ENCODE peak calls at places on chromosomes 6 and 20, in five cellular contexts. K is SK-N-SH, S is IMR-90, M is tibial artery, O is A673. A is an unnamed sample. For H3K9me3, the result is how much of the 10 kb centered on the place peaks cover.

GRCh38 chr6:35297541-35298481 is at the start of gene DEF6:
- DNase-seq in K (peak), M (peak), S (peak), O (peak), A (no peak)

GRCh38 chr6:41073203-41073967 is 611 bp downstream of the NFYA start:
- DNase-seq in K (peak), M (peak), O (peak), S (peak), A (no peak)

GRCh38 chr20:49344975-49345374 is 67.1 kb upstream of the ZNFX1 start:
- DNase-seq in O (peak), S (peak), K (peak), M (peak), A (no peak)

GRCh38 chr6:36150283-36150682 is 20.0 kb downstream of the MAPK13 start:
- DNase-seq in O (no peak), S (no peak), K (no peak), M (no peak), A (no peak)

GRCh38 chr20:50215101-50215500 is 24.5 kb downstream of the CEBPB start:
- DNase-seq in M (peak), O (no peak), S (peak), K (no peak), A (no peak)

GRCh38 chr20:61525781-61526431 is 273.8 kb downstream of the CDH4 start:
- DNase-seq in O (no peak), S (peak), K (no peak), M (no peak), A (no peak)

GRCh38 chr6:37038297-37039198 is 33.1 kb downstream of the FGD2 start:
- DNase-seq in O (no peak), M (no peak), K (peak), S (peak), A (no peak)

GRCh38 chr6:1620504-1621327 is 11.0 kb downstream of the FOXC1 start:
- DNase-seq in M (peak), K (no peak), S (no peak), O (no peak), A (no peak)

GRCh38 chr6:33709605-33710295 is 1.8 kb downstream of the UQCC2 start:
- DNase-seq in O (peak), K (no peak), M (no peak), S (no peak), A (no peak)
- H3K27ac ChIP-seq in O (peak), K (no peak), M (no peak), S (no peak), A (no peak)

GRCh38 chr6:149060300-149060984 is 257.1 kb upstream of the TAB2 start:
- DNase-seq in O (no peak), K (peak), M (no peak), S (peak), A (no peak)
- H3K4me3 ChIP-seq in O (no peak), K (no peak), M (no peak), S (no peak), A (no peak)

DNA sequence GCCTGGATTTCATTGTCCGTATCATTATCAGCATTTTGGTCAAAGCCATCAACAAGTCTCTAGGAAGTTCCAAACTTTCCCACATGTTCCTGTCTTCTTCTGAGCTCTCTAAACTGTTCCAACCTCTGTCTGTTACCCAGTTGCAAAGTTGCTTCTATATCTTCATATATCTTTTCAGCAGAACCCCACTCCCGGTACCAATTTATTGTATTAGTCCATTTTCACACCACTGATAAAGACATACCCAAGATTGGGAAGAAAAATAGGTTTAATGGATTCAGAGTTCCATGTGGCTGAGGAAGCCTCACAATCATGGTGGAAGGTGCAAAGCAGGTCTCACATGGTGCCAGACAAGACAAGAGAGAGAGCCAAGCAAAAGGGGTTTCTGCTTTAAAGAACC is 293.2 kb downstream of the EPM2A start:
- DNase-seq in K (no peak), M (no peak), S (no peak), O (no peak), A (no peak)
- H3K9me3 ChIP-seq in K (under half), M (under half), S (under half), O (under half), A (under half)

GRCh38 chr6:107304421-107305025 is 154.8 kb downstream of the PDSS2 start:
- DNase-seq in O (no peak), S (peak), M (no peak), K (no peak), A (no peak)
- H3K27ac ChIP-seq in O (no peak), S (no peak), M (no peak), K (no peak), A (no peak)

DNA sequence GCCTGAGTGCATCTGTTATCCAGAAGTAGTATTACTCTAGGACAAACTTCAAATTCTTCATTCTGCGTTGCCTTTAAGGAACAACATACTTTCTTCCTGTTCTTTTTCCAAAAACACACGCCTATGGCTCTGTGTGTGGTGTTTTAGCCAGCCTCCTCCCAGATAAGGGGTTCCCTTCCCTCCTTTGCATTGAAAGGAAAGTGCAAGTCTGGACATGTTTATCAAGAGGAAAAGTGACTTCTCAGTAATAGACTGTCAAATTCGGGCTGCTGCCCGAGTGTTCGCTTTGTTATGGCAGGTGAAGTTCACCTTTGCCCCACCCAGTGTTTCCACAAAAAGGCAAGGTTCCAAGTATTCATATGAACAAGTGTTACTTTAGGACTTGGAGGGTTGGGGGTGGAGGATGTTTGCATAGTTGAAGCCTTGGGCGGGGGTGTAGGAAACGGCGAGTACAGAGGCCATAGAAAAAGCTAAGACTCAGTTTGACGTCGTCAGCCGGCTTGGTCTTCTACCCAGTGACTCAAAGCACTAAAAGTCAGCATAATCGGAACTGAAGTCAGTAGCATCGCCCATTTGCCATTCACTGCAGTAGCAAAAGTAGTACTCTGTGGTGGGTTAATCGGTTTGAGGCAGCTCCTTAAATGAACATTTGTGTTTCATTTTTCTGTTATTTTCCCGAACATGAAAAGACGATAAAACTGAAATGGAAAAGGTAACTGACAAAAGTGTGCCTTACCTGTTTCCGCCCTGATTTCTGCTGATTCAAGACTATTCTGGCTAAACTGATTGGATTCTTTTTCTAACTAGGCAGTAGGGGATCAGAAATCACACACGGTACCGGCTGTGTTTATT is 12.5 kb downstream of the PRDM1 start:
- DNase-seq in M (no peak), O (no peak), K (no peak), S (peak), A (no peak)
- H3K4me3 ChIP-seq in M (peak), O (peak), K (no peak), S (peak), A (no peak)

GRCh38 chr20:57844626-57845596 is 135.1 kb upstream of the PMEPA1 start:
- DNase-seq in O (no peak), K (no peak), M (no peak), S (no peak), A (no peak)
- H3K9me3 ChIP-seq in O (under half), K (under half), M (under half), S (under half), A (under half)